ENCODE peak calls at places on chromosomes 7 and 10, in eight cellular contexts. E, Z, B, V, S, Q, H and N are unnamed samples.

GRCh38 chr10:92695679-92696605 is 6.2 kb downstream of the HHEX start:
- DNase-seq in Q (no peak), S (peak; percentile 86), B (peak; percentile 45), E (no peak), H (no peak), Z (no peak), V (no peak), N (no peak)

GRCh38 chr10:103781329-103782061 is 73.9 kb downstream of the SH3PXD2A start:
- DNase-seq in E (no peak), V (no peak), H (no peak), S (peak; percentile 84), Q (no peak), Z (no peak), B (peak; percentile 99), N (peak; percentile 100)

GRCh38 chr10:116974442-116975005 is 30.5 kb downstream of the SHTN1 start:
- DNase-seq in V (no peak), B (peak; percentile 89), H (no peak), S (peak; percentile 29), E (no peak), Z (no peak), Q (no peak), N (peak; percentile 92)

GRCh38 chr7:155412416-155413253 is 45.3 kb upstream of the EN2 start:
- DNase-seq in S (peak; percentile 72), V (peak; percentile 36), E (peak; percentile 77), H (peak; percentile 83), Q (peak; percentile 77), Z (peak; percentile 12), B (peak; percentile 31), N (peak; percentile 12)

GRCh38 chr10:118708571-118708970 is 46.2 kb downstream of the CACUL1 start:
- DNase-seq in V (no peak), B (no peak), Q (no peak), H (no peak), S (no peak), Z (no peak), E (no peak), N (no peak)

GRCh38 chr7:4171029-4171786 is 510.9 kb upstream of the FOXK1 start:
- DNase-seq in V (no peak), B (no peak), S (no peak), Q (no peak), Z (no peak), H (no peak), E (no peak), N (no peak)

GRCh38 chr10:120599202-120599724 is 142.2 kb downstream of the PLPP4 start:
- DNase-seq in H (no peak), S (no peak), Q (no peak), E (no peak), Z (no peak), V (no peak), B (no peak), N (no peak)

GRCh38 chr7:23065974-23066373 is 39.6 kb upstream of the KLHL7 start:
- DNase-seq in V (no peak), B (peak; percentile 62), E (no peak), H (no peak), Q (no peak), Z (no peak), S (peak; percentile 14), N (no peak)

GRCh38 chr10:34061846-34062245 is 727.4 kb upstream of the NRP1 start:
- DNase-seq in Q (no peak), S (no peak), B (no peak), H (no peak), Z (no peak), E (no peak), V (no peak), N (no peak)

GRCh38 chr7:140342732-140343514 is 55.4 kb downstream of the SLC37A3 start:
- DNase-seq in Z (no peak), Q (peak; percentile 9), H (peak; percentile 32), E (peak; percentile 19), B (peak; percentile 23), S (no peak), V (no peak), N (no peak)

GRCh38 chr7:114405427-114405826 is 9.2 kb upstream of the FOXP2 start:
- DNase-seq in B (peak; percentile 46), V (no peak), H (no peak), S (no peak), Z (no peak), Q (no peak), E (peak; percentile 64), N (peak; percentile 9)

GRCh38 chr7:85186083-85186520 is 754 bp downstream of the SEMA3D start:
- DNase-seq in E (peak; percentile 37), V (no peak), Z (no peak), S (peak; percentile 26), B (peak; percentile 43), Q (peak; percentile 18), H (peak; percentile 4), N (peak; percentile 64)

GRCh38 chr7:152351168-152351567 is 84.6 kb downstream of the KMT2C start:
- DNase-seq in Z (no peak), V (no peak), S (no peak), E (no peak), H (no peak), B (peak; percentile 36), Q (no peak), N (no peak)

GRCh38 chr7:4030346-4030745 is 651.7 kb upstream of the FOXK1 start:
- DNase-seq in Q (no peak), E (no peak), V (no peak), Z (no peak), B (no peak), H (no peak), S (no peak), N (no peak)

GRCh38 chr7:71739520-71740195 is 607.7 kb downstream of the GALNT17 start:
- DNase-seq in H (no peak), Q (no peak), E (no peak), Z (no peak), S (no peak), B (no peak), V (no peak), N (no peak)

GRCh38 chr7:82578430-82578829 is 134.9 kb upstream of the CACNA2D1 start:
- DNase-seq in S (no peak), B (peak; percentile 47), Z (no peak), Q (no peak), H (no peak), V (no peak), E (no peak), N (peak; percentile 13)

GRCh38 chr10:13462551-13462950 is 66.3 kb downstream of the BEND7 start:
- DNase-seq in H (no peak), Q (no peak), Z (no peak), V (no peak), E (no peak), B (no peak), S (peak; percentile 23), N (no peak)

GRCh38 chr7:1092161-1092632 is 4.3 kb downstream of the GPER1 start:
- DNase-seq in V (no peak), E (no peak), Z (no peak), Q (no peak), H (no peak), S (no peak), B (no peak), N (no peak)

GRCh38 chr10:119025776-119026175 is 3.7 kb upstream of the NANOS1 start:
- DNase-seq in Z (no peak), B (no peak), Q (no peak), V (no peak), E (peak; percentile 47), H (no peak), S (no peak), N (no peak)

GRCh38 chr10:69800109-69800508 is 1.6 kb upstream of the COL13A1 start:
- DNase-seq in V (no peak), B (peak; percentile 61), H (no peak), Z (no peak), S (peak; percentile 75), Q (peak; percentile 79), E (no peak), N (peak; percentile 59)

GRCh38 chr10:86254526-86255174 is 111.9 kb downstream of the GRID1 start:
- DNase-seq in V (no peak), H (no peak), B (no peak), Q (peak; percentile 11), Z (no peak), S (no peak), E (no peak), N (peak; percentile 63)

GRCh38 chr10:103616705-103617361 is 123.3 kb downstream of the NEURL1 start:
- DNase-seq in Z (no peak), E (no peak), V (no peak), S (peak; percentile 90), H (no peak), B (peak; percentile 98), Q (no peak), N (no peak)

GRCh38 chr10:72068901-72069446 is 19.4 kb downstream of the SPOCK2 start:
- DNase-seq in Q (no peak), S (no peak), V (no peak), B (no peak), E (no peak), H (no peak), Z (no peak), N (no peak)

GRCh38 chr7:83119496-83119895 is 43.2 kb downstream of the PCLO start:
- DNase-seq in Z (no peak), B (no peak), E (no peak), H (no peak), S (no peak), Q (no peak), V (no peak), N (no peak)

GRCh38 chr10:109977382-109977806 is 30.4 kb upstream of the ADD3 start:
- DNase-seq in B (no peak), E (no peak), V (no peak), Z (no peak), S (no peak), Q (peak; percentile 46), H (no peak), N (no peak)

GRCh38 chr7:158495780-158496179 is 91.8 kb downstream of the PTPRN2 start:
- DNase-seq in S (no peak), H (peak; percentile 39), E (peak; percentile 88), Z (no peak), Q (peak; percentile 65), B (peak; percentile 10), V (no peak), N (peak; percentile 66)

GRCh38 chr10:109663122-109663521 is 260.2 kb downstream of the XPNPEP1 start:
- DNase-seq in V (no peak), Q (no peak), H (no peak), Z (no peak), S (no peak), B (no peak), E (no peak), N (no peak)

GRCh38 chr7:157905740-157906461 is 569.1 kb downstream of the DNAJB6 start:
- DNase-seq in Z (no peak), Q (no peak), B (no peak), V (no peak), H (no peak), S (no peak), E (no peak), N (no peak)

GRCh38 chr7:13016036-13016581 is 328.7 kb downstream of the ARL4A start:
- DNase-seq in B (peak; percentile 41), Q (no peak), V (no peak), S (no peak), E (no peak), Z (no peak), H (no peak), N (no peak)

GRCh38 chr10:57465155-57465554 is 802.5 kb downstream of the IPMK start:
- DNase-seq in S (no peak), Q (no peak), V (no peak), E (no peak), Z (no peak), B (no peak), H (no peak), N (no peak)

GRCh38 chr10:79246209-79246581 is 101.1 kb upstream of the PPIF start:
- DNase-seq in Z (no peak), E (no peak), V (no peak), S (no peak), H (no peak), Q (peak; percentile 36), B (peak; percentile 49), N (no peak)

GRCh38 chr10:96118604-96119450 is 11.3 kb upstream of the ZNF518A start:
- DNase-seq in E (no peak), H (no peak), V (no peak), Q (peak; percentile 66), S (no peak), Z (no peak), B (no peak), N (no peak)

GRCh38 chr10:74078037-74078436 is 72.6 kb downstream of the AP3M1 start:
- DNase-seq in V (peak; percentile 18), Q (peak; percentile 65), B (peak; percentile 45), H (no peak), E (no peak), Z (no peak), S (no peak), N (peak; percentile 97)

GRCh38 chr7:124765401-124766352 is at the start of gene GPR37:
- DNase-seq in H (peak; percentile 69), B (peak; percentile 33), V (peak; percentile 19), S (peak; percentile 89), E (no peak), Q (peak; percentile 85), Z (no peak), N (peak; percentile 74)